ENCODE peak calls at places on chromosomes 3 and 15, in four cellular contexts. I, X, W and D are unnamed samples.

GRCh38 chr15:98375513-98376360 is 272.6 kb upstream of the IGF1R start:
- DNase-seq in X (no peak), I (no peak), W (no peak), D (no peak)

GRCh38 chr15:84671211-84671610 is 13.2 kb upstream of the NMB start:
- DNase-seq in X (no peak), I (peak; percentile 93), W (no peak), D (no peak)

GRCh38 chr3:114365909-114366308 is 72.1 kb downstream of the TIGIT start:
- DNase-seq in I (peak; percentile 50), W (no peak), X (no peak), D (no peak)

GRCh38 chr3:66398228-66399025 is 102.4 kb downstream of the LRIG1 start:
- DNase-seq in W (no peak), X (no peak), I (no peak), D (no peak)

GRCh38 chr15:99446565-99447496 is 119.0 kb upstream of the MEF2A start:
- DNase-seq in I (no peak), X (no peak), W (no peak), D (no peak)

GRCh38 chr3:122024800-122025199 is 2.8 kb upstream of the ILDR1 start:
- DNase-seq in I (no peak), X (no peak), W (no peak), D (no peak)

GRCh38 chr3:13570391-13571194 is 21.7 kb downstream of the FBLN2 start:
- DNase-seq in X (no peak), W (no peak), I (no peak), D (no peak)

GRCh38 chr3:23546186-23546585 is 259.6 kb upstream of the UBE2E1 start:
- DNase-seq in X (no peak), I (no peak), W (no peak), D (no peak)

GRCh38 chr15:68337826-68338225 is 60.3 kb downstream of the FEM1B start:
- DNase-seq in X (no peak), W (no peak), I (no peak), D (no peak)

GRCh38 chr3:187967982-187968381 is 186.0 kb upstream of the LPP start:
- DNase-seq in X (no peak), W (no peak), I (peak; percentile 55), D (no peak)

GRCh38 chr3:11095932-11096265 is 58.4 kb upstream of the HRH1 start:
- DNase-seq in W (no peak), X (no peak), I (peak; percentile 44), D (no peak)

GRCh38 chr15:60972301-60972700 is 256.8 kb downstream of the RORA start:
- DNase-seq in W (no peak), I (peak; percentile 93), X (no peak), D (no peak)

GRCh38 chr3:34312684-34313083 is 514.3 kb downstream of the PDCD6IP start:
- DNase-seq in X (no peak), I (no peak), W (no peak), D (no peak)

GRCh38 chr3:177141899-177142651 is 55.2 kb downstream of the TBL1XR1 start:
- DNase-seq in X (no peak), I (no peak), W (no peak), D (no peak)

GRCh38 chr3:166560253-166560652 is 723.0 kb upstream of the BCHE start:
- DNase-seq in W (no peak), X (no peak), I (no peak), D (no peak)

GRCh38 chr3:31405515-31405914 is 127.2 kb upstream of the STT3B start:
- DNase-seq in W (no peak), I (no peak), X (no peak), D (no peak)

GRCh38 chr3:82087958-82088357 is 326.5 kb upstream of the GBE1 start:
- DNase-seq in I (peak; percentile 90), X (no peak), W (no peak), D (no peak)

GRCh38 chr3:43932921-43933320 is 242.2 kb downstream of the ABHD5 start:
- DNase-seq in I (peak; percentile 6), W (no peak), X (no peak), D (no peak)

GRCh38 chr15:101062471-101063171 is 143.5 kb downstream of the LRRK1 start:
- DNase-seq in I (no peak), X (peak; percentile 53), W (no peak), D (no peak)

GRCh38 chr3:172066880-172067778 is 27.8 kb downstream of the FNDC3B start:
- DNase-seq in I (no peak), X (no peak), W (no peak), D (no peak)

GRCh38 chr3:147390589-147391569 is 15.5 kb downstream of the ZIC4 start:
- DNase-seq in W (no peak), I (peak; percentile 58), X (no peak), D (no peak)

GRCh38 chr3:58434511-58434910 is 879 bp upstream of the PDHB start:
- DNase-seq in W (no peak), X (no peak), I (no peak), D (no peak)

GRCh38 chr3:58432905-58433304 is 727 bp downstream of the PDHB start:
- DNase-seq in X (no peak), W (no peak), I (no peak), D (no peak)

GRCh38 chr3:58434990-58435389 is 1.4 kb upstream of the PDHB start:
- DNase-seq in W (no peak), X (no peak), I (peak; percentile 49), D (no peak)

GRCh38 chr3:58434170-58434507 is 507 bp upstream of the PDHB start:
- DNase-seq in X (no peak), I (no peak), W (no peak), D (no peak)

GRCh38 chr3:58433400-58434169 is at the start of gene PDHB:
- DNase-seq in W (peak; percentile 96), I (peak; percentile 89), X (peak; percentile 95), D (peak; percentile 65)
- TF ChIP-seq CTCF in W (peak; percentile 9), I (no peak), X (no peak), D (no peak)

GRCh38 chr3:127867412-127867811 is 45.1 kb upstream of the MGLL start:
- DNase-seq in X (no peak), I (no peak), W (no peak), D (no peak)

GRCh38 chr3:127867986-127868385 is 45.7 kb upstream of the MGLL start:
- DNase-seq in X (no peak), W (no peak), I (peak; percentile 52), D (no peak)

GRCh38 chr3:127860223-127860622 is 37.9 kb upstream of the MGLL start:
- DNase-seq in I (peak; percentile 37), W (no peak), X (no peak), D (no peak)

GRCh38 chr3:127865941-127866340 is 43.6 kb upstream of the MGLL start:
- DNase-seq in W (no peak), I (peak; percentile 86), X (no peak), D (no peak)
- TF ChIP-seq CTCF in W (no peak), I (peak; percentile 53), X (no peak), D (no peak)

DNA sequence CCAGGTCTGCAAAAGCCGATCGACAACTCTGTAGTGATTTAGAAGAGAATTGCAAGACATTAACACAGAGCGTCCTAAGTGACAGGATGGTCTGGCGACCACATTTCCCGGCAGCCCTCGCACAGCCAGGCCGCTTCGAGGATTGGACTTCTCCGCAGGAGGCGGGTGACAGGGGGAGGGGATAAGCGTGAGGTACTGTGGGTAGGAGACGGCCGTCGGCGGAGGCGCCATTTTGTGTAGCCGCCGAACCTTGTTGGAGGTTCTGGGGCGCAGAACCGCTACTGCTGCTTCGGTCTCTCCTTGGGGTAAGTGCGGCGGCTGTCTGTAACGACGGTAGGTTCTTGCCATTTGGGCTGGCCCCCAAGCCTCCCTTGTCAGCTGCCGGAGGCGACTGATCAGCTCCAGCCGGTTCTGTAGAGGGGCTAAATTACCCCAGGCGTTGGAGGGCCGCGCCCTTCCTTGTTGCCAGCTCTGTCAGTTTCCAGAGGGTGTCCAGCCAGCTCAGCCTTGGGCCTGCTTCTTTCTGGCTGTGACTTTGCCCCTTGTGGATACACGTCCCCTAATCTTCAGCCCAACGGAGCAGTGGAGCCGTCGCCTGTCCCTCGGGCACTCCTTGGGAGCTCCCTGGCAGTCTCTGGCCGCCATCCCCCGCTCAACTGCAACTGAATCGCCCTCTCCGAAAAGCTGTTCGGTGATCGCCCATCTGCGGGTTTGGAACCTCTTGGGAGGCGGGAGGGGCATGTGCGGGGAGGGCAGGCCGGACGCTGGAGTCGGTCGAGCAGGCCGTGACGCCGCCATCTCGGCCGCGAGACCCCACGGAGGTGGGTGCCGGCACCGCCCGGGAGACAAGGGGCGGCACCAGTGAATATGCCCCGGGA is at the start of gene RBM5:
- DNase-seq in W (peak; percentile 98), X (peak; percentile 98), I (peak; percentile 96), D (peak; percentile 70)
- TF ChIP-seq CTCF in W (no peak), X (no peak), I (no peak), D (no peak)

GRCh38 chr3:72070005-72070404 is 285.1 kb upstream of the PROK2 start:
- DNase-seq in I (peak; percentile 83), X (no peak), W (no peak), D (no peak)
- TF ChIP-seq CTCF in I (no peak), X (no peak), W (no peak), D (no peak)

GRCh38 chr3:52391096-52391495 is 53.8 kb downstream of the SEMA3G start:
- DNase-seq in I (no peak), X (no peak), W (no peak), D (no peak)

GRCh38 chr3:52387481-52387880 is 57.4 kb downstream of the SEMA3G start:
- DNase-seq in X (no peak), I (no peak), W (no peak), D (no peak)

GRCh38 chr3:52388933-52389332 is 56.0 kb downstream of the SEMA3G start:
- DNase-seq in W (no peak), I (peak; percentile 24), X (no peak), D (no peak)

GRCh38 chr3:52385157-52385556 is 59.7 kb downstream of the SEMA3G start:
- DNase-seq in W (peak; percentile 67), I (peak; percentile 57), X (no peak), D (no peak)

DNA sequence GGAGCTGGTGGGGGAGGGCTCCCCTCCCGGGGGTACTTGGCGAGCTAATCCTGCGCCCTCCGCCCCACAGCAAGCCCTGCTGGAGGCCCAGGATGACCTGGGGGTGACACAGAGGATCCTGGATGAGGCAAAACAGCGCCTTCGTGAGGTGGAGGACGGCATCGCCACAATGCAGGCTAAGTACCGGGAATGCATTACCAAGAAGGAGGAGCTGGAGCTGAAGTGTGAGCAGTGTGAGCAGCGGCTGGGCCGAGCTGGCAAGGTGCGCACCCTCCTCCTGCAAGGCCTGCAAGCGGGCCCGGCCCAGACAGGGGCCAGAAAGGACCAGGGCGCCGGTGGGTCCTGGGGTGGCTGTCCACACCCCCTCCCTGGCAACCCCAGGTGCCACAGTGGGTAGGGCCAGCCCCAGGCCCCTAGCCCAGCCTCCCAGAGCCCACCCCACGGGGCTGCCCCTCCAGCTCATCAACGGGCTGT is 56.5 kb downstream of the SEMA3G start:
- DNase-seq in I (no peak), X (no peak), W (no peak), D (no peak)
- TF ChIP-seq CTCF in I (no peak), X (no peak), W (peak; percentile 11), D (no peak)

DNA sequence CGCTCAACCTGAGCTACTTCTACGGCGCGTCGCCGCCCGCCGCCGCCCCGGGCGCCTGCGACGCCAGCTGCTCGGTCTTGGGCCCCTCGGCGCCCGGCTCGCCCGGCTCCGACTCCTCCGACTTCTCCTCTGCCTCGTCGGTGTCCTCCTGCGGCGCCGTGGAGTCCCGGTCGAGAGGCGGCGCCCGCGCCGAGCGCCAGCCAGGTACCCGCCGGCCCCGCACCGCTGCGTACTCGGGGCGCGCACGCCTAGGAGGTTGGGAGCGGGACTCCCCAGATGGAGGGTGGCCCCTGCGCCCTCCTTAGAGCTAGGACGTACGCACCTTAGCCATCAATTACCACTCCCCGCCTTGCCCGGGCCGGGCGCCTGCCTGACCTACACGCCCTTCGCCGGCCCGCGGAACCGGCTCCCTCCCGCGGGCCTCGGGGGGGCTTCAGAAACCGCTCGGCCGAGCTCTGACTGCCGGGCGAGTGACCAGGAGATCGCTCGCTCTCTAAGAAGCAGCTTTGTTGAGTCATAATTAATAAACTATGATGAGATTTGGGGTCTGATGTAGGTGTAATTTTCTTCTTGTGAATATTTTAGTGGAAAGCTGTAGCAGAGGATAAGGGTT is 506 bp downstream of the NFKBIZ start:
- DNase-seq in I (no peak), X (peak; percentile 85), W (no peak), D (no peak)
- TF ChIP-seq CTCF in I (no peak), X (no peak), W (peak; percentile 38), D (no peak)